ENCODE peak calls at places on chromosomes 5 and 9, in ten cellular contexts. J, S, R, C, H, K, I, P, W and F are unnamed samples.

GRCh38 chr5:159206818-159207217 is 2.5 kb downstream of the RNF145 start:
- DNase-seq in J (no peak), S (no peak), R (no peak), C (peak; percentile 21), H (no peak), K (no peak), I (no peak), P (no peak), W (no peak), F (no peak)

GRCh38 chr5:21711854-21712752 is 1141.0 kb downstream of the CDH12 start:
- DNase-seq in J (peak; percentile 11), S (no peak), R (no peak), C (peak; percentile 47), H (no peak), K (no peak), I (no peak), P (no peak), W (no peak), F (peak; percentile 20)

GRCh38 chr5:132256783-132257130 is 739 bp upstream of the PDLIM4 start:
- DNase-seq in J (no peak), S (no peak), R (no peak), C (no peak), H (no peak), K (no peak), I (no peak), P (no peak), W (no peak), F (no peak)

GRCh38 chr9:105142406-105143092 is 101.9 kb upstream of the SLC44A1 start:
- DNase-seq in J (no peak), S (peak; percentile 34), R (no peak), C (peak; percentile 90), H (peak; percentile 64), K (no peak), I (no peak), P (no peak), W (no peak), F (no peak)

GRCh38 chr5:15904894-15905805 is 274.4 kb downstream of the MARCHF11 start:
- DNase-seq in J (no peak), S (peak; percentile 39), R (no peak), C (no peak), H (no peak), K (no peak), I (no peak), P (no peak), W (no peak), F (no peak)

GRCh38 chr5:74063821-74064598 is 438.0 kb downstream of the ARHGEF28 start:
- DNase-seq in J (no peak), S (peak; percentile 72), R (no peak), C (peak; percentile 98), H (peak; percentile 85), K (no peak), I (no peak), P (no peak), W (peak; percentile 26), F (peak; percentile 76)

GRCh38 chr5:66356011-66356565 is 212.0 kb downstream of the SREK1 start:
- DNase-seq in J (no peak), S (peak; percentile 29), R (no peak), C (peak; percentile 40), H (no peak), K (no peak), I (no peak), P (no peak), W (no peak), F (no peak)

GRCh38 chr5:139904566-139905400 is 109.2 kb downstream of the PSD2 start:
- DNase-seq in J (peak; percentile 82), S (peak; percentile 29), R (no peak), C (no peak), H (no peak), K (no peak), I (peak; percentile 46), P (peak; percentile 83), W (no peak), F (no peak)

GRCh38 chr5:79582186-79582585 is 30.1 kb upstream of the TENT2 start:
- DNase-seq in J (no peak), S (no peak), R (no peak), C (no peak), H (no peak), K (no peak), I (no peak), P (no peak), W (no peak), F (no peak)

GRCh38 chr5:93320920-93321319 is 260.1 kb downstream of the NR2F1-AS1 start:
- DNase-seq in J (no peak), S (no peak), R (no peak), C (no peak), H (no peak), K (no peak), I (no peak), P (no peak), W (no peak), F (no peak)

GRCh38 chr5:33794550-33795300 is 97.1 kb downstream of the ADAMTS12 start:
- DNase-seq in J (no peak), S (peak; percentile 81), R (no peak), C (peak; percentile 80), H (peak; percentile 57), K (no peak), I (no peak), P (no peak), W (no peak), F (no peak)

GRCh38 chr9:15211994-15212501 is 95.0 kb downstream of the TTC39B start:
- DNase-seq in J (no peak), S (peak; percentile 58), R (no peak), C (peak; percentile 91), H (peak; percentile 14), K (no peak), I (no peak), P (no peak), W (no peak), F (no peak)

GRCh38 chr5:31122998-31123950 is 70.2 kb upstream of the CDH6 start:
- DNase-seq in J (no peak), S (no peak), R (no peak), C (peak; percentile 85), H (peak; percentile 44), K (no peak), I (no peak), P (no peak), W (peak; percentile 30), F (no peak)

GRCh38 chr5:74428275-74428674 is 212.3 kb downstream of the ENC1 start:
- DNase-seq in J (no peak), S (no peak), R (no peak), C (no peak), H (no peak), K (no peak), I (no peak), P (no peak), W (no peak), F (no peak)

DNA sequence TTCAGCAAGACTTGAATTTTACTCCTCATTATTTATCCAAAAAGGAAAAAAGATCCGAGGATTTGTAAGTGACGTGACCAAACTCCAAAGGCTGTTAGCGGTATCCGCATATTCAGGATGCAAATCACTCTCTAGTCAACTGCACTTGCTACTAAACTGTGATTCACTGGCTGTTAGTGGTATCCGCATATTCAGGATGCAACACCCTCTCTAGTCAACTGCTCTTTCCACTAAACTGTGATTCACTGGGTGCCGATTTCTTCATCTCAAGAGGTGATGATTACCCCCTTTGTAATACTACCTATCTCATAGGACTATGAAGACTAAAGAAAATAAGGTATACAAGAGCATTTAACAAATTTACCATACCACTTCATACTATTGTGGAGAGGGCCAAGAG is 5.7 kb downstream of the MAPKAP1 start:
- DNase-seq in J (peak; percentile 74), S (peak; percentile 46), R (no peak), C (peak; percentile 92), H (peak; percentile 22), K (no peak), I (no peak), P (no peak), W (no peak), F (no peak)
- H3K4me3 ChIP-seq in J (peak overlapping the region; percentile 32), S (no peak overlapping the region), R (no peak overlapping the region), C (no peak overlapping the region), H (no peak overlapping the region), K (no peak overlapping the region), I (no peak overlapping the region), P (no peak overlapping the region), W (no peak overlapping the region), F (no peak overlapping the region)

DNA sequence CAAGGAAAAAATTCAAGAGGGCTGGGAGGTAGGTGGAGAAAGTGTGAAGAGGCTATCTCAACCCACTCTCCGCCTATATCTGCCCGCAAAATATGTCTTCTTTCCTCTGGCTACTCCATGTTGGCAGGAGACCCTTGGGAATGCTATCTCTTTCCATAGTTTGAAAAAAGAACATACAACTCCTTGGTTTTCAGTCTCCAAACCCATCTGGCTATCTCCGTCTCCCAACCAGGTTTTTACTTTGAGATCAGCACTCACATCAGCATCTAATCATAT is 109.9 kb upstream of the IFNE start:
- DNase-seq in J (no peak), S (no peak), R (no peak), C (no peak), H (no peak), K (no peak), I (no peak), P (no peak), W (no peak), F (no peak)
- H3K4me3 ChIP-seq in J (no peak overlapping the region), S (no peak overlapping the region), R (no peak overlapping the region), C (no peak overlapping the region), H (no peak overlapping the region), K (no peak overlapping the region), I (no peak overlapping the region), P (no peak overlapping the region), W (no peak overlapping the region), F (no peak overlapping the region)

DNA sequence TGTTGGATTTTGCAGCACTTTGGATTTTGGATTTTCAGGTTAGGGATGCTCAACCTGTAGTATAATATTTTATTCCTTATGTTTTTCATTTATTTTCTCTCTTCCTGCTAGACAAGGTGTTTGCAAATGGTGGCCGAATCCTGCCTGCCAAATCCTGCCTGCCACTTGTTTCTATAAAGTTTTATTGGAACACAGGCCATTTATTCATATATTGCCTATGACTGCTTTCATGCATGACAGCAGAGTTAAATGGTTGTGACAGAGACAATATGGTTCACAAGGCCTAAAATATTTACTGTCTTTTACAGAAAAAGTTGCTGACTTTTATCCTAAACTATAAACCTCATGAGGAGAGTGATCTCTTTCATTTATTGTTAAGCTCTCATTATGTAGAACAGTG is 72.7 kb downstream of the DENND4C start:
- DNase-seq in J (no peak), S (no peak), R (no peak), C (no peak), H (no peak), K (no peak), I (no peak), P (no peak), W (no peak), F (no peak)
- H3K4me3 ChIP-seq in J (no peak overlapping the region), S (no peak overlapping the region), R (no peak overlapping the region), C (no peak overlapping the region), H (no peak overlapping the region), K (no peak overlapping the region), I (no peak overlapping the region), P (no peak overlapping the region), W (no peak overlapping the region), F (no peak overlapping the region)

DNA sequence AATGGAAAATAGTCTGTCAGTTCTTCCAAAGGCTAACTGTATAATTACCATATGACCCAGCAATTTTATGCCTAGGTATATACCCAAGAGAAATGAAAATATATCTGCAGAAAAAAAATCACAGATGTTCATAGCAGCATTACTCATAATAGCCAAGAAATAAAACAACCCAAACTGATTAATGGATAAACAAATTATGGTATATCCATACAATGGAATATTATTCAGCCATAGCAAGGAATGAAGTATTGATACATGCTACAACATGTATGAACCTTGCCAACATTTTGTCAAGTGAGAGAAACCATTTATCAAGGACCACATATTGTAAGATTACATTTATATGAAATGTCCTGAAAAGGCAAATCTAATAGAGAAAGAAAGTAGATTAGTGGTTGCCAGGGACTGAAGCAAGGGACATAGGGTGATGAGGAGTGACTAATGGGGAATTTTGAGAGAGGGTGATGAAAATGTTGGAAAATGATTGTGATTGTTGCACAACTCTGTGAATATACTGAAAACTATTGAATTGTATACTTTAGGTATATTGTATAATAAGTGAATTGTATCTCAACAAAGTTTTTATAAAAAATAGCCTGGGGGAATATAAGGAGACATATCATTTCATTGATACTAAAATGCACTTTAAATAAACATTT is 114.4 kb downstream of the PBX3 start:
- DNase-seq in J (no peak), S (peak; percentile 41), R (no peak), C (no peak), H (no peak), K (no peak), I (no peak), P (no peak), W (no peak), F (no peak)
- H3K4me3 ChIP-seq in J (no peak overlapping the region), S (no peak overlapping the region), R (no peak overlapping the region), C (no peak overlapping the region), H (no peak overlapping the region), K (no peak overlapping the region), I (no peak overlapping the region), P (no peak overlapping the region), W (no peak overlapping the region), F (no peak overlapping the region)